ENCODE peak calls at places on chromosomes 3 and 15, in four cellular contexts. One of them, this sample, is unnamed.

GRCh38 chr3:98778852-98779379 is 15.8 kb downstream of the ST3GAL6 start:
- DNase-seq in GM06990: no peak
- DNase-seq in gastrocnemius medialis: no peak
- DNase-seq in neural progenitor cell: no peak
- DNase-seq in this sample: no peak

GRCh38 chr15:88949734-88950400 is 36.7 kb upstream of the MFGE8 start:
- DNase-seq in GM06990: no peak
- DNase-seq in gastrocnemius medialis: no peak
- DNase-seq in neural progenitor cell: no peak
- DNase-seq in this sample: no peak

GRCh38 chr3:94525039-94525438 is 462.2 kb downstream of the NSUN3 start:
- DNase-seq in gastrocnemius medialis: no peak
- DNase-seq in neural progenitor cell: peak
- DNase-seq in GM06990: no peak
- DNase-seq in this sample: no peak

GRCh38 chr3:15286022-15286421 is 46.4 kb downstream of the SH3BP5 start:
- DNase-seq in gastrocnemius medialis: no peak
- DNase-seq in neural progenitor cell: no peak
- DNase-seq in GM06990: no peak
- DNase-seq in this sample: no peak

GRCh38 chr15:83775738-83776137 is 121.8 kb downstream of the ADAMTSL3 start:
- DNase-seq in neural progenitor cell: no peak
- DNase-seq in gastrocnemius medialis: no peak
- DNase-seq in GM06990: no peak
- DNase-seq in this sample: no peak

GRCh38 chr3:142165194-142165593 is 15.8 kb upstream of the TFDP2 start:
- DNase-seq in GM06990: no peak
- DNase-seq in gastrocnemius medialis: no peak
- DNase-seq in neural progenitor cell: no peak
- DNase-seq in this sample: no peak

GRCh38 chr3:128902426-128902825 is 23.0 kb downstream of the ACAD9 start:
- DNase-seq in gastrocnemius medialis: no peak
- DNase-seq in neural progenitor cell: no peak
- DNase-seq in GM06990: no peak
- DNase-seq in this sample: no peak

GRCh38 chr3:67619966-67620365 is 34.4 kb downstream of the SUCLG2 start:
- DNase-seq in gastrocnemius medialis: no peak
- DNase-seq in GM06990: no peak
- DNase-seq in neural progenitor cell: no peak
- DNase-seq in this sample: no peak

GRCh38 chr3:127970966-127971592 is 56.0 kb downstream of the KBTBD12 start:
- DNase-seq in neural progenitor cell: peak
- DNase-seq in gastrocnemius medialis: no peak
- DNase-seq in GM06990: no peak
- DNase-seq in this sample: peak

GRCh38 chr3:41630708-41631107 is 331.2 kb downstream of the ULK4 start:
- DNase-seq in neural progenitor cell: no peak
- DNase-seq in gastrocnemius medialis: no peak
- DNase-seq in GM06990: no peak
- DNase-seq in this sample: no peak

GRCh38 chr3:30516238-30516637 is 90.2 kb upstream of the TGFBR2 start:
- DNase-seq in gastrocnemius medialis: no peak
- DNase-seq in neural progenitor cell: no peak
- DNase-seq in GM06990: no peak
- DNase-seq in this sample: no peak

GRCh38 chr15:98981851-98982722 is 25.5 kb downstream of the PGPEP1L start:
- DNase-seq in neural progenitor cell: no peak
- DNase-seq in gastrocnemius medialis: no peak
- DNase-seq in GM06990: peak
- DNase-seq in this sample: peak

GRCh38 chr3:61685755-61686154 is 124.4 kb downstream of the PTPRG start:
- DNase-seq in GM06990: no peak
- DNase-seq in neural progenitor cell: no peak
- DNase-seq in gastrocnemius medialis: no peak
- DNase-seq in this sample: no peak

GRCh38 chr15:73346735-73347312 is 21.9 kb downstream of the HCN4 start:
- DNase-seq in neural progenitor cell: peak
- DNase-seq in GM06990: no peak
- DNase-seq in gastrocnemius medialis: no peak
- DNase-seq in this sample: peak

GRCh38 chr3:190382082-190382481 is 5.9 kb upstream of the CLDN16 start:
- DNase-seq in neural progenitor cell: no peak
- DNase-seq in GM06990: no peak
- DNase-seq in gastrocnemius medialis: no peak
- DNase-seq in this sample: no peak

GRCh38 chr3:66593978-66594377 is 93.2 kb upstream of the LRIG1 start:
- DNase-seq in GM06990: no peak
- DNase-seq in neural progenitor cell: no peak
- DNase-seq in gastrocnemius medialis: no peak
- DNase-seq in this sample: no peak

GRCh38 chr15:57376695-57377477 is 581 bp downstream of the CGNL1 start:
- DNase-seq in GM06990: no peak
- DNase-seq in neural progenitor cell: peak
- DNase-seq in gastrocnemius medialis: no peak
- DNase-seq in this sample: peak

GRCh38 chr15:40367038-40367672 is 9.1 kb downstream of the DISP2 start:
- DNase-seq in neural progenitor cell: no peak
- DNase-seq in gastrocnemius medialis: peak
- DNase-seq in GM06990: no peak
- DNase-seq in this sample: no peak

GRCh38 chr3:111351334-111351733 is 190.7 kb upstream of the CD96 start:
- DNase-seq in gastrocnemius medialis: no peak
- DNase-seq in GM06990: no peak
- DNase-seq in neural progenitor cell: peak
- DNase-seq in this sample: no peak

GRCh38 chr3:49339593-49339946 is 283 bp downstream of the USP4 start:
- DNase-seq in neural progenitor cell: peak
- DNase-seq in GM06990: no peak
- DNase-seq in gastrocnemius medialis: no peak
- DNase-seq in this sample: no peak

GRCh38 chr3:133821767-133822638 is 16.4 kb downstream of the SRPRB start:
- DNase-seq in GM06990: no peak
- DNase-seq in neural progenitor cell: peak
- DNase-seq in gastrocnemius medialis: peak
- DNase-seq in this sample: no peak

GRCh38 chr3:53483821-53484220 is 10.6 kb upstream of the CACNA1D start:
- DNase-seq in gastrocnemius medialis: no peak
- DNase-seq in neural progenitor cell: no peak
- DNase-seq in GM06990: no peak
- DNase-seq in this sample: no peak

GRCh38 chr15:75666823-75667501 is 19.2 kb downstream of the SNX33 start:
- DNase-seq in neural progenitor cell: no peak
- DNase-seq in GM06990: no peak
- DNase-seq in gastrocnemius medialis: peak
- DNase-seq in this sample: no peak

DNA sequence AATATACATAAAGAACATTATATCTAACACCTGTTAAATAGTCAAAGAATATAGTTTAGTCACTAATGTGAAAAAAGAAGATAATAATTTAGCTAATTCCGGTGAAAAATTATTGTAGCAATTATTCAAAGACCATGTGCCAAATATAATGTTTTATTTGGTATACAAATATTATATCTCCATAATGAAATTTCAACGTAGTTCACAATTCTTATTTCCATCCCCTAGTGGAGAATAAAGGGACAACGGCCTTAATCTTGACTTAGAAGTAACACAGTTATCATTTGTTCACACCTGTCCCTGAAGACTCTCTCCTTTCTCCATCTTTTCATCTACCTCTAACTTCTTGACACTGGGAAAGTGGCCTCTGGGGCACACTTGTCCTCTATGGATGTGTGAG is 213.4 kb downstream of the ERC2 start:
- DNase-seq in gastrocnemius medialis: no peak
- DNase-seq in neural progenitor cell: no peak
- DNase-seq in GM06990: no peak
- DNase-seq in this sample: no peak
- TF ChIP-seq CTCF in gastrocnemius medialis: no peak
- TF ChIP-seq CTCF in neural progenitor cell: peak
- TF ChIP-seq CTCF in GM06990: peak
- TF ChIP-seq CTCF in this sample: no peak

GRCh38 chr15:69530234-69530633 is 77.6 kb downstream of the RPLP1 start:
- DNase-seq in neural progenitor cell: no peak
- DNase-seq in gastrocnemius medialis: no peak
- DNase-seq in GM06990: no peak
- DNase-seq in this sample: no peak
- TF ChIP-seq CTCF in neural progenitor cell: no peak
- TF ChIP-seq CTCF in gastrocnemius medialis: no peak
- TF ChIP-seq CTCF in GM06990: no peak
- TF ChIP-seq CTCF in this sample: no peak

GRCh38 chr3:3170998-3171397 is 8.5 kb downstream of the CRBN start:
- DNase-seq in GM06990: no peak
- DNase-seq in neural progenitor cell: peak
- DNase-seq in gastrocnemius medialis: no peak
- DNase-seq in this sample: no peak
- TF ChIP-seq CTCF in GM06990: peak
- TF ChIP-seq CTCF in neural progenitor cell: peak
- TF ChIP-seq CTCF in gastrocnemius medialis: no peak
- TF ChIP-seq CTCF in this sample: peak

GRCh38 chr3:33664195-33664594 is 53.9 kb downstream of the CLASP2 start:
- DNase-seq in gastrocnemius medialis: no peak
- DNase-seq in GM06990: no peak
- DNase-seq in neural progenitor cell: no peak
- DNase-seq in this sample: no peak

GRCh38 chr3:33658039-33658438 is 60.0 kb downstream of the CLASP2 start:
- DNase-seq in GM06990: no peak
- DNase-seq in gastrocnemius medialis: no peak
- DNase-seq in neural progenitor cell: no peak
- DNase-seq in this sample: no peak

GRCh38 chr3:33660035-33660434 is 58.0 kb downstream of the CLASP2 start:
- DNase-seq in neural progenitor cell: peak
- DNase-seq in gastrocnemius medialis: no peak
- DNase-seq in GM06990: no peak
- DNase-seq in this sample: no peak

GRCh38 chr3:33663042-33663441 is 55.0 kb downstream of the CLASP2 start:
- DNase-seq in gastrocnemius medialis: no peak
- DNase-seq in neural progenitor cell: no peak
- DNase-seq in GM06990: no peak
- DNase-seq in this sample: no peak

DNA sequence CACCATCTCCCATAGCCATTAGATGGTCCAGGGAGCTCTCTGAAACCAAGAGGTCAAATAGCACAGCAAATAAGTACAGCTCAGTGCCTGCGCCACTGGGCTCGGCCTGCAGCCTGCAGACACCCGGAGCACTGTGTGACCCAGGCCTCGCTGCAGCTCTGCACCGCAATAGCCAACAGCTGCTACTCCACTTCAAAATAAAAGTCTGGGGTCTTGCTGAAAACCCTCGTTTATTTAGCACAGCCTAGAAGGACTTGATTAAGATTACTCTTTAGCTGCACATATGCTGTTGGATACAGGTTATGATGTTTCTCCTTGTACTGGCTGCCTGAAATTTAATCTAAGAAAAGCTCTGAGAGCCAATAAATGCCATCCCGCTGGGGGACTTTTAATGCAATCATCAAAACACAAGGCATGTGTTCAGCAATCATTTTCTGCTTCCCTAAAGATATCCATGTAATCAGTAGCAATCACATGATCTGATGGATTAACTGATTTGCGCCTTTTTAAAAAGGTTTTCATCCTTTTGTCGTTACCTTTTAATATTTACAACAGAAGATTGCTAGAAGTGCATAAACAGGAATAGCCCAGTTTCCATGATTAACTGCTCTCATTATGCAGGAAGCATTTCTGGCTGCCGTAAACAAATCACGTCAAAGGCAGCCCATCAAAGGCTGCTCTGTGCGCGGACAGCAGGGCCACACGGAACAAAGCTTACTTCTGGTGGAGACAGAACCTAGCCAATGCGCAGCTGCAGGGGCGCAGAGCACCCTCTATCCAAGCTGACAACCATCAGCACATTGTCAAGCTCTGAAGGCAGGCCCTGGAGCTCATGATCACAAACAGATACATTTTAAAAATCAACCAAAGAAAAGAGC is 58.8 kb downstream of the CLASP2 start:
- DNase-seq in neural progenitor cell: peak
- DNase-seq in gastrocnemius medialis: peak
- DNase-seq in GM06990: peak
- DNase-seq in this sample: peak
- TF ChIP-seq CTCF in neural progenitor cell: no peak
- TF ChIP-seq CTCF in gastrocnemius medialis: no peak
- TF ChIP-seq CTCF in GM06990: no peak
- TF ChIP-seq CTCF in this sample: no peak

This sample was measured in GM13977.